ENCODE peak calls at places on chromosomes 11 and 22, in nine cellular contexts. F, Y, V, G, N, I, S, O and M are unnamed samples.

GRCh38 chr11:97610000-97610399 is 1220.2 kb downstream of the JRKL start:
- DNase-seq in F (no peak), Y (no peak), V (no peak), G (no peak), N (no peak), I (no peak), S (no peak), O (no peak), M (no peak)

GRCh38 chr11:118916842-118917388 is 8.8 kb downstream of the BCL9L start:
- DNase-seq in F (no peak), Y (no peak), V (peak; percentile 81), G (peak; percentile 71), N (no peak), I (no peak), S (no peak), O (no peak), M (no peak)

GRCh38 chr22:24271406-24271760 is 752 bp downstream of the SPECC1L start:
- DNase-seq in F (no peak), Y (no peak), V (peak; percentile 40), G (peak; percentile 42), N (no peak), I (no peak), S (no peak), O (no peak), M (no peak)

GRCh38 chr11:35419713-35420333 is 465 bp upstream of the SLC1A2 start:
- DNase-seq in F (no peak), Y (no peak), V (no peak), G (no peak), N (peak; percentile 23), I (no peak), S (peak; percentile 78), O (no peak), M (no peak)

GRCh38 chr11:117610045-117610444 is 187.0 kb downstream of the DSCAML1 start:
- DNase-seq in F (peak; percentile 34), Y (no peak), V (no peak), G (no peak), N (no peak), I (no peak), S (no peak), O (no peak), M (peak; percentile 11)

GRCh38 chr22:36339171-36340065 is 48.3 kb downstream of the MYH9 start:
- DNase-seq in F (no peak), Y (no peak), V (no peak), G (no peak), N (no peak), I (no peak), S (no peak), O (no peak), M (no peak)

GRCh38 chr11:94130589-94131362 is 2.1 kb downstream of the PANX1 start:
- DNase-seq in F (no peak), Y (peak; percentile 85), V (peak; percentile 31), G (no peak), N (no peak), I (no peak), S (no peak), O (no peak), M (no peak)

GRCh38 chr11:56207796-56208195 is 26.3 kb downstream of the OR5T2 start:
- DNase-seq in F (no peak), Y (no peak), V (no peak), G (no peak), N (no peak), I (no peak), S (no peak), O (no peak), M (no peak)

GRCh38 chr22:50530280-50530856 is 556 bp upstream of the TYMP start:
- DNase-seq in F (peak; percentile 43), Y (no peak), V (peak; percentile 66), G (peak; percentile 67), N (no peak), I (no peak), S (no peak), O (peak; percentile 55), M (no peak)

GRCh38 chr22:29313126-29314071 is 2.1 kb downstream of the RASL10A start:
- DNase-seq in F (no peak), Y (no peak), V (peak; percentile 35), G (no peak), N (no peak), I (no peak), S (no peak), O (peak; percentile 12), M (no peak)

GRCh38 chr22:45997077-45997774 is 20.3 kb upstream of the WNT7B start:
- DNase-seq in F (peak; percentile 34), Y (peak; percentile 98), V (peak; percentile 95), G (peak; percentile 80), N (peak; percentile 44), I (peak; percentile 83), S (peak; percentile 52), O (peak; percentile 77), M (peak; percentile 29)

GRCh38 chr11:575324-575995 is 810 bp upstream of the PHRF1 start:
- DNase-seq in F (no peak), Y (no peak), V (no peak), G (no peak), N (no peak), I (no peak), S (peak; percentile 76), O (no peak), M (no peak)

GRCh38 chr11:65435981-65436411 is 13.4 kb downstream of the NEAT1 start:
- DNase-seq in F (peak; percentile 20), Y (peak; percentile 82), V (no peak), G (peak; percentile 59), N (no peak), I (no peak), S (no peak), O (peak; percentile 15), M (no peak)

GRCh38 chr22:30235687-30236170 is 10.8 kb downstream of the LIF start:
- DNase-seq in F (no peak), Y (no peak), V (no peak), G (peak; percentile 42), N (no peak), I (no peak), S (peak; percentile 42), O (no peak), M (peak; percentile 90)

GRCh38 chr11:1397146-1397861 is 7.6 kb downstream of the BRSK2 start:
- DNase-seq in F (no peak), Y (no peak), V (no peak), G (no peak), N (no peak), I (no peak), S (no peak), O (no peak), M (no peak)

GRCh38 chr11:78551066-78551465 is 23.6 kb downstream of the NARS2 start:
- DNase-seq in F (no peak), Y (no peak), V (no peak), G (no peak), N (no peak), I (no peak), S (no peak), O (no peak), M (no peak)

GRCh38 chr11:69018924-69019323 is 5.9 kb upstream of the MRGPRF start:
- DNase-seq in F (no peak), Y (no peak), V (peak; percentile 71), G (no peak), N (no peak), I (no peak), S (no peak), O (no peak), M (no peak)

GRCh38 chr11:113675565-113675964 is 30.5 kb downstream of the TMPRSS5 start:
- DNase-seq in F (no peak), Y (no peak), V (no peak), G (no peak), N (no peak), I (no peak), S (no peak), O (no peak), M (no peak)

GRCh38 chr11:116589402-116589801 is 183.4 kb downstream of the BUD13 start:
- DNase-seq in F (no peak), Y (no peak), V (no peak), G (no peak), N (no peak), I (no peak), S (no peak), O (no peak), M (no peak)
- TF ChIP-seq CTCF in F (no peak), Y (no peak), V (no peak), G (no peak), N (no peak), I (no peak), S (no peak), O (no peak), M (no peak)

DNA sequence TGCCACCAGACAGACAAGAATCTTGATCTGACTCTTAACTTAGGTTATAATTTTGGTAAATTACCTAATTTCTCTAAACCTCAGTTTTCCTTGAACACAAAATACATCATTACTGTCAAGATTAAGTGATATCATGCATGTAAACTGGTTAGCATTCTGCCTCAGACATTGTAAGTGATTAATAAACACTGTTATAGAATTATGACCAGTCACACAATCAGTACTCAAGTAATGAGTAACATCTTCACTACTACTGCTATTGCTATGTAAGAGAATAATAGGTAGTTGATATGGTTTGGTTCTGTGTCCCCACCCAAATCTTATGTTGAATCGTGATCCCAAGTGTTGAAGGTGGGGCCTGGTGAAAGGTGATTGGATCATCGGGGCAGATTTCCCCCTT is 218.9 kb downstream of the SBF2 start:
- DNase-seq in F (no peak), Y (no peak), V (no peak), G (no peak), N (no peak), I (no peak), S (no peak), O (no peak), M (no peak)
- TF ChIP-seq CTCF in F (no peak), Y (no peak), V (no peak), G (no peak), N (no peak), I (no peak), S (no peak), O (no peak), M (no peak)

DNA sequence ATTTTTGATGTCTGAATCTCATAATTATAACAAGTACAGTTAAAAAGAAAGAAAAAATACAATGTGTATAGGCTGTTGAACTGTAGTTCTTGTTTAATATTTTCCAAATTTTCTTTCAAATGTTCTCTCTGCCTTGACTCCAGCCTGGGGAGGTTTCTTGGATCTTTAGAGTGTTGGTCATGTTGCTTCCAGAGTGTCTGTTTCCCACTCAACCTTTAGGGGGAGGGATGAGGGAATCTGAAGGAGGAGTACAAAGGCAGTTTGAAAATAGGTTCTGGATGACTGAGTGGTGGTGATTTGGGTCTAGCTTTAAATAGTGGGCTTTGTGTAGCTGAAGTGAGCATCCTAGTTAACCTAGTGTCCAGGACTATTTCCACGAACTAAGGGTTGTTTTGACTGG is 2.0 kb downstream of the CTNND1 start:
- DNase-seq in F (no peak), Y (no peak), V (no peak), G (no peak), N (no peak), I (no peak), S (no peak), O (no peak), M (no peak)
- TF ChIP-seq CTCF in F (no peak), Y (peak; percentile 37), V (peak; percentile 27), G (no peak), N (peak; percentile 21), I (peak; percentile 26), S (no peak), O (peak; percentile 27), M (no peak)

GRCh38 chr11:42840176-42840829 is 471.5 kb upstream of the API5 start:
- DNase-seq in F (no peak), Y (no peak), V (no peak), G (no peak), N (no peak), I (no peak), S (no peak), O (no peak), M (no peak)

GRCh38 chr11:42841563-42841962 is 470.2 kb upstream of the API5 start:
- DNase-seq in F (no peak), Y (no peak), V (no peak), G (no peak), N (no peak), I (no peak), S (peak; percentile 10), O (no peak), M (no peak)

GRCh38 chr11:42840856-42841255 is 470.9 kb upstream of the API5 start:
- DNase-seq in F (no peak), Y (no peak), V (no peak), G (no peak), N (no peak), I (no peak), S (no peak), O (no peak), M (no peak)
- TF ChIP-seq CTCF in F (no peak), Y (no peak), V (no peak), G (no peak), N (no peak), I (no peak), S (no peak), O (no peak), M (no peak)